ENCODE peak calls at places on chromosomes 7 and 10, in four cellular contexts. One of them, this sample, is unnamed.

GRCh38 chr10:76168437-76168836 is 737.0 kb downstream of the LRMDA start:
- DNase-seq in K562: no peak
- DNase-seq in WTC11: no peak
- DNase-seq in GM12878: no peak
- DNase-seq in this sample: no peak

GRCh38 chr10:49312291-49312869 is 13.4 kb downstream of the C10orf71 start:
- DNase-seq in K562: no peak
- DNase-seq in WTC11: no peak
- DNase-seq in GM12878: no peak
- DNase-seq in this sample: peak; percentile 43

GRCh38 chr10:74983383-74983782 is 128.1 kb upstream of the SAMD8 start:
- DNase-seq in K562: no peak
- DNase-seq in WTC11: no peak
- DNase-seq in GM12878: no peak
- DNase-seq in this sample: no peak

GRCh38 chr7:94975316-94975715 is 67.9 kb downstream of the PPP1R9A start:
- DNase-seq in K562: no peak
- DNase-seq in WTC11: no peak
- DNase-seq in GM12878: no peak
- DNase-seq in this sample: no peak

GRCh38 chr10:103491729-103492364 is 1.7 kb upstream of the NEURL1 start:
- DNase-seq in K562: no peak
- DNase-seq in WTC11: no peak
- DNase-seq in GM12878: no peak
- DNase-seq in this sample: peak; percentile 86

GRCh38 chr7:159030490-159031134 is 114.1 kb downstream of the VIPR2 start:
- DNase-seq in K562: peak; percentile 90
- DNase-seq in WTC11: peak; percentile 88
- DNase-seq in GM12878: no peak
- DNase-seq in this sample: peak; percentile 97

GRCh38 chr7:144818516-144818915 is 17.3 kb downstream of the TPK1 start:
- DNase-seq in K562: no peak
- DNase-seq in WTC11: no peak
- DNase-seq in GM12878: no peak
- DNase-seq in this sample: no peak

GRCh38 chr7:150371131-150371995 is 2.7 kb downstream of the REPIN1 start:
- DNase-seq in K562: no peak
- DNase-seq in WTC11: peak; percentile 11
- DNase-seq in GM12878: no peak
- DNase-seq in this sample: no peak

GRCh38 chr10:132577350-132578005 is 39.9 kb downstream of the INPP5A start:
- DNase-seq in K562: no peak
- DNase-seq in WTC11: no peak
- DNase-seq in GM12878: no peak
- DNase-seq in this sample: peak; percentile 59

GRCh38 chr10:48632166-48632565 is 27.3 kb upstream of the ARHGAP22 start:
- DNase-seq in K562: no peak
- DNase-seq in WTC11: no peak
- DNase-seq in GM12878: no peak
- DNase-seq in this sample: no peak

GRCh38 chr10:114271014-114271778 is 32.1 kb downstream of the VWA2 start:
- DNase-seq in K562: no peak
- DNase-seq in WTC11: no peak
- DNase-seq in GM12878: no peak
- DNase-seq in this sample: no peak

GRCh38 chr10:77827383-77827782 is 99.2 kb downstream of the DLG5 start:
- DNase-seq in K562: no peak
- DNase-seq in WTC11: no peak
- DNase-seq in GM12878: no peak
- DNase-seq in this sample: no peak

GRCh38 chr7:378551-379455 is 88.8 kb downstream of the FOXL3 start:
- DNase-seq in K562: no peak
- DNase-seq in WTC11: peak; percentile 15
- DNase-seq in GM12878: no peak
- DNase-seq in this sample: peak; percentile 34

GRCh38 chr7:18638594-18639452 is 143.3 kb downstream of the HDAC9 start:
- DNase-seq in K562: no peak
- DNase-seq in WTC11: no peak
- DNase-seq in GM12878: no peak
- DNase-seq in this sample: no peak

GRCh38 chr7:117283371-117283770 is 39.5 kb downstream of the WNT2 start:
- DNase-seq in K562: no peak
- DNase-seq in WTC11: no peak
- DNase-seq in GM12878: no peak
- DNase-seq in this sample: no peak

GRCh38 chr7:137316643-137317042 is 26.9 kb downstream of the PTN start:
- DNase-seq in K562: no peak
- DNase-seq in WTC11: no peak
- DNase-seq in GM12878: no peak
- DNase-seq in this sample: no peak

GRCh38 chr7:135812151-135812550 is 63.5 kb upstream of the FAM180A start:
- DNase-seq in K562: no peak
- DNase-seq in WTC11: no peak
- DNase-seq in GM12878: no peak
- DNase-seq in this sample: no peak

GRCh38 chr7:57225666-57226065 is 93.4 kb upstream of the ZNF479 start:
- DNase-seq in K562: no peak
- DNase-seq in WTC11: no peak
- DNase-seq in GM12878: no peak
- DNase-seq in this sample: no peak

GRCh38 chr7:87876040-87876758 is at the start of the genes DBF4 and SLC25A40:
- DNase-seq in K562: peak; percentile 93
- DNase-seq in WTC11: peak; percentile 92
- DNase-seq in GM12878: peak; percentile 86
- DNase-seq in this sample: peak; percentile 97

GRCh38 chr10:87976101-87976743 is 112.8 kb downstream of the PTEN start:
- DNase-seq in K562: no peak
- DNase-seq in WTC11: no peak
- DNase-seq in GM12878: no peak
- DNase-seq in this sample: no peak

GRCh38 chr7:102012941-102013461 is 195.6 kb downstream of the CUX1 start:
- DNase-seq in K562: no peak
- DNase-seq in WTC11: no peak
- DNase-seq in GM12878: no peak
- DNase-seq in this sample: no peak

GRCh38 chr7:156460861-156461632 is 179.5 kb upstream of the RNF32 start:
- DNase-seq in K562: no peak
- DNase-seq in WTC11: no peak
- DNase-seq in GM12878: no peak
- DNase-seq in this sample: no peak

GRCh38 chr7:151895008-151895661 is 18.2 kb upstream of the PRKAG2 start:
- DNase-seq in K562: no peak
- DNase-seq in WTC11: no peak
- DNase-seq in GM12878: no peak
- DNase-seq in this sample: no peak

GRCh38 chr10:100333821-100334469 is 3.9 kb upstream of the PKD2L1 start:
- DNase-seq in K562: no peak
- DNase-seq in WTC11: no peak
- DNase-seq in GM12878: no peak
- DNase-seq in this sample: no peak

GRCh38 chr10:73576890-73577591 is 14.1 kb downstream of the USP54 start:
- DNase-seq in K562: no peak
- DNase-seq in WTC11: no peak
- DNase-seq in GM12878: no peak
- DNase-seq in this sample: no peak

GRCh38 chr7:113267885-113268284 is 149.5 kb upstream of the SMIM30 start:
- DNase-seq in K562: no peak
- DNase-seq in WTC11: no peak
- DNase-seq in GM12878: no peak
- DNase-seq in this sample: no peak

GRCh38 chr10:95660283-95660682 is 3.8 kb upstream of the ALDH18A1 start:
- DNase-seq in K562: no peak
- DNase-seq in WTC11: no peak
- DNase-seq in GM12878: no peak
- DNase-seq in this sample: no peak

GRCh38 chr10:69103784-69104183 is 15.9 kb downstream of the SRGN start:
- DNase-seq in K562: no peak
- DNase-seq in WTC11: no peak
- DNase-seq in GM12878: no peak
- DNase-seq in this sample: no peak
- TF ChIP-seq USF1 in K562: no peak
- TF ChIP-seq USF1 in WTC11: no peak
- TF ChIP-seq USF1 in GM12878: no peak
- TF ChIP-seq USF1 in this sample: no peak

GRCh38 chr7:110486549-110486948 is 604.4 kb upstream of the LRRN3 start:
- DNase-seq in K562: no peak
- DNase-seq in WTC11: no peak
- DNase-seq in GM12878: no peak
- DNase-seq in this sample: no peak

GRCh38 chr7:110480964-110481363 is 610.0 kb upstream of the LRRN3 start:
- DNase-seq in K562: no peak
- DNase-seq in WTC11: no peak
- DNase-seq in GM12878: no peak
- DNase-seq in this sample: no peak

GRCh38 chr7:110483553-110483952 is 607.4 kb upstream of the LRRN3 start:
- DNase-seq in K562: no peak
- DNase-seq in WTC11: no peak
- DNase-seq in GM12878: no peak
- DNase-seq in this sample: no peak

DNA sequence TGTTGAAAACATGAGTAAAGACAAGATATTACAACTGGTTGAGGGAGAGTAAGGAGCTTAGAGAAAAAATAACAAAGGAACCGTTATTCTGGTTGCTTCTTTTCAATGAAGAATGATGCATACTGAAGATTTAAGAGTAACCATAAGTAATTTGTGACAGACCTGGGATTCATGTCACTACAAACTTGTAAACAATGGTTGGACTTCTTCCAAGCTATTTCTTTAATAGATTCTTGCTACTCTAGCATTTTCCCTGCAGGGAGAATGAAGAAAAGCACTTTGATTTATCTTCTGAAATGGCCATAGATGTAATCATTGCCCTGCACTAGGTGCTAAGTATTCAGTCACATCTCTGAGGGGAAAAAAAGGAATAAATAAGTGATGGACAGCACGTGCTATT is 606.6 kb upstream of the LRRN3 start:
- DNase-seq in K562: no peak
- DNase-seq in WTC11: no peak
- DNase-seq in GM12878: no peak
- DNase-seq in this sample: no peak
- TF ChIP-seq USF1 in K562: no peak
- TF ChIP-seq USF1 in WTC11: no peak
- TF ChIP-seq USF1 in GM12878: no peak
- TF ChIP-seq USF1 in this sample: no peak

DNA sequence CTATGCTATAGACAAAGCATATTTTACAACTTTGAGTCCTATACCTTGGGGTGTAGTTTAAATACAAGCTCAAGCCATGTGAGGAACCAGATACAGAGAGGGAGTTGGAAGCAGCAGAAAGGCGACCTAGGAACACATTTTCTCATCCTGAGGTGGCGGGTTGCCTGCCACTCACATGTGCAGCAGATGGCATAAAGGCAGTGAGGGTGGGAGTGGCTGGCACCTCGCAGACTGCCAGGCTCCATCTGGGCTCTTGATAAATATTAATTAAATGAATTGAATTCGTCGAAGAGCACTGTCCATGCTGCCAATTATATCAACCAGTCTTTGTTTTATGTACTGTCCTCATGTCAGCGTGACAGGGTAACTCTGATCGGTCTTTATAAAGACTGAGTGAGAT is 79.0 kb upstream of the SEMA3C start:
- DNase-seq in K562: no peak
- DNase-seq in WTC11: no peak
- DNase-seq in GM12878: no peak
- DNase-seq in this sample: peak; percentile 51
- TF ChIP-seq USF1 in K562: no peak
- TF ChIP-seq USF1 in WTC11: no peak
- TF ChIP-seq USF1 in GM12878: no peak
- TF ChIP-seq USF1 in this sample: no peak

DNA sequence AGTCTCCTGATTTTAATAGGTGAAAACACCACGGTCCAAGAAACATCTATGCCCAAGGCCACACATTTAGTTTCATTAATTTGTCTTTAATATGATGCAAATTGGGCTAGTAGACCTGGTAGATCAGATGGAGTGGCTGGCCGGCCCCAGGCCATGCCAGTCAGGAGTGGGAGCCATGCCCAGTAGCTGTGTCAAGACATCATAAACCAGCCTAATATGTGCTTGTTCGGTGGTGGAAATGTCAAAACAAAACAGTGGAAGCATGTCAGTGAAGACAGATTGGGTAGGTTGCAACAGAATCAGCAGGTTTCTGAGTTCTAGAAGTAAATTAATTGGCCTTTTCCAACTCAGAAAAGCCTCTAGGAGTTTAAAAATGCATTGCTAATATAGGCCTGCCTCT is 124.7 kb downstream of the NRP1 start:
- DNase-seq in K562: no peak
- DNase-seq in WTC11: no peak
- DNase-seq in GM12878: no peak
- DNase-seq in this sample: no peak
- TF ChIP-seq USF1 in K562: no peak
- TF ChIP-seq USF1 in WTC11: no peak
- TF ChIP-seq USF1 in GM12878: no peak
- TF ChIP-seq USF1 in this sample: no peak

DNA sequence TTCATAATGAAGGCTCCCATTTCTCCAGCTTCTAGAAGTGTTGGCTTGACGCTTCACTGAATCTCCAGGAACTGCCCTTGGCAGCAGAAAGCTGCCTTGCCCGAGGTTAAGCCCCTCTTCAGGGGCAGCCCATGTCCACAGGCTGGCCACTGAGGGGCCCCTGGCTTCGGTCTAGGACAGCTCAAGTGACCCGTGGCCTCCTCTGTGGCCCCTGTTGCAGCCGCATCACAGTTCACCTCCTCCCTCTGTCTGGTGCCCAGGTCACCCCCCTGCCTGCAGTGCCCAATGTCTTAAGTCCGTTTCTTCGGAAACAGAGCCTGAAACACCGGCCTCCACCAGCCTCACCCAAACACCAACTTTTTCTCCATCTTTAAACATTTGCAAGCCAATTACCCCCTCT is 279.2 kb upstream of the MKI67 start:
- DNase-seq in K562: no peak
- DNase-seq in WTC11: no peak
- DNase-seq in GM12878: no peak
- DNase-seq in this sample: no peak
- TF ChIP-seq USF1 in K562: no peak
- TF ChIP-seq USF1 in WTC11: no peak
- TF ChIP-seq USF1 in GM12878: no peak
- TF ChIP-seq USF1 in this sample: no peak

This sample was measured in SK-N-SH.